ENCODE peak calls at places on chromosomes 2 and 18, in nine cellular contexts. One of them, this sample, is unnamed.

GRCh38 chr18:55085557-55086285 is 126.5 kb upstream of the CCDC68 start:
- DNase-seq in fibroblast of the aortic adventitia: no peak
- DNase-seq in stomach: no peak
- DNase-seq in MM.1S: no peak
- DNase-seq in left lung: no peak
- DNase-seq in CD8-positive, alpha-beta T cell: no peak
- DNase-seq in A549: no peak
- DNase-seq in NB4: no peak
- DNase-seq in esophagus muscularis mucosa: no peak
- DNase-seq in this sample: no peak

GRCh38 chr2:31999438-31999837 is 11.4 kb downstream of the MEMO1 start:
- DNase-seq in fibroblast of the aortic adventitia: no peak
- DNase-seq in stomach: no peak
- DNase-seq in MM.1S: no peak
- DNase-seq in left lung: no peak
- DNase-seq in CD8-positive, alpha-beta T cell: no peak
- DNase-seq in A549: no peak
- DNase-seq in NB4: no peak
- DNase-seq in esophagus muscularis mucosa: no peak
- DNase-seq in this sample: no peak

GRCh38 chr2:50773533-50773932 is 258.4 kb downstream of the NRXN1 start:
- DNase-seq in fibroblast of the aortic adventitia: no peak
- DNase-seq in stomach: no peak
- DNase-seq in MM.1S: no peak
- DNase-seq in left lung: no peak
- DNase-seq in CD8-positive, alpha-beta T cell: no peak
- DNase-seq in A549: no peak
- DNase-seq in NB4: no peak
- DNase-seq in esophagus muscularis mucosa: no peak
- DNase-seq in this sample: no peak

GRCh38 chr18:36568487-36568886 is 260.3 kb downstream of the TPGS2 start:
- DNase-seq in fibroblast of the aortic adventitia: peak; percentile 50
- DNase-seq in stomach: no peak
- DNase-seq in MM.1S: no peak
- DNase-seq in left lung: no peak
- DNase-seq in CD8-positive, alpha-beta T cell: no peak
- DNase-seq in A549: no peak
- DNase-seq in NB4: no peak
- DNase-seq in esophagus muscularis mucosa: no peak
- DNase-seq in this sample: no peak

GRCh38 chr2:121096611-121097010 is 188.4 kb downstream of the TFCP2L1 start:
- DNase-seq in fibroblast of the aortic adventitia: no peak
- DNase-seq in stomach: no peak
- DNase-seq in MM.1S: peak; percentile 0
- DNase-seq in left lung: no peak
- DNase-seq in CD8-positive, alpha-beta T cell: no peak
- DNase-seq in A549: no peak
- DNase-seq in NB4: no peak
- DNase-seq in esophagus muscularis mucosa: no peak
- DNase-seq in this sample: no peak

GRCh38 chr2:193141-193552 is 70.7 kb downstream of the SH3YL1 start:
- DNase-seq in fibroblast of the aortic adventitia: no peak
- DNase-seq in stomach: no peak
- DNase-seq in MM.1S: no peak
- DNase-seq in left lung: no peak
- DNase-seq in CD8-positive, alpha-beta T cell: peak; percentile 40
- DNase-seq in A549: no peak
- DNase-seq in NB4: no peak
- DNase-seq in esophagus muscularis mucosa: no peak
- DNase-seq in this sample: peak; percentile 2

GRCh38 chr2:240186191-240186725 is 45.8 kb upstream of the OTOS start:
- DNase-seq in fibroblast of the aortic adventitia: no peak
- DNase-seq in stomach: no peak
- DNase-seq in MM.1S: no peak
- DNase-seq in left lung: peak; percentile 19
- DNase-seq in CD8-positive, alpha-beta T cell: no peak
- DNase-seq in A549: no peak
- DNase-seq in NB4: no peak
- DNase-seq in esophagus muscularis mucosa: no peak
- DNase-seq in this sample: no peak

GRCh38 chr2:205511666-205512065 is 170.6 kb upstream of the NRP2 start:
- DNase-seq in fibroblast of the aortic adventitia: no peak
- DNase-seq in stomach: no peak
- DNase-seq in MM.1S: no peak
- DNase-seq in left lung: no peak
- DNase-seq in CD8-positive, alpha-beta T cell: no peak
- DNase-seq in A549: no peak
- DNase-seq in NB4: no peak
- DNase-seq in esophagus muscularis mucosa: no peak
- DNase-seq in this sample: no peak

GRCh38 chr2:98573426-98573825 is 34.9 kb downstream of the COA5 start:
- DNase-seq in fibroblast of the aortic adventitia: no peak
- DNase-seq in stomach: no peak
- DNase-seq in MM.1S: no peak
- DNase-seq in left lung: no peak
- DNase-seq in CD8-positive, alpha-beta T cell: no peak
- DNase-seq in A549: no peak
- DNase-seq in NB4: no peak
- DNase-seq in esophagus muscularis mucosa: no peak
- DNase-seq in this sample: no peak

GRCh38 chr2:160222546-160223281 is 22.6 kb upstream of the ITGB6 start:
- DNase-seq in fibroblast of the aortic adventitia: no peak
- DNase-seq in stomach: no peak
- DNase-seq in MM.1S: no peak
- DNase-seq in left lung: no peak
- DNase-seq in CD8-positive, alpha-beta T cell: no peak
- DNase-seq in A549: no peak
- DNase-seq in NB4: peak; percentile 18
- DNase-seq in esophagus muscularis mucosa: no peak
- DNase-seq in this sample: no peak

GRCh38 chr2:88885275-88885674 is 193.8 kb downstream of the RPIA start:
- DNase-seq in fibroblast of the aortic adventitia: no peak
- DNase-seq in stomach: no peak
- DNase-seq in MM.1S: peak; percentile 63
- DNase-seq in left lung: no peak
- DNase-seq in CD8-positive, alpha-beta T cell: no peak
- DNase-seq in A549: no peak
- DNase-seq in NB4: no peak
- DNase-seq in esophagus muscularis mucosa: no peak
- DNase-seq in this sample: no peak

GRCh38 chr2:161170917-161171594 is 10.8 kb downstream of the TANK start:
- DNase-seq in fibroblast of the aortic adventitia: peak; percentile 66
- DNase-seq in stomach: no peak
- DNase-seq in MM.1S: no peak
- DNase-seq in left lung: no peak
- DNase-seq in CD8-positive, alpha-beta T cell: no peak
- DNase-seq in A549: no peak
- DNase-seq in NB4: no peak
- DNase-seq in esophagus muscularis mucosa: no peak
- DNase-seq in this sample: no peak

DNA sequence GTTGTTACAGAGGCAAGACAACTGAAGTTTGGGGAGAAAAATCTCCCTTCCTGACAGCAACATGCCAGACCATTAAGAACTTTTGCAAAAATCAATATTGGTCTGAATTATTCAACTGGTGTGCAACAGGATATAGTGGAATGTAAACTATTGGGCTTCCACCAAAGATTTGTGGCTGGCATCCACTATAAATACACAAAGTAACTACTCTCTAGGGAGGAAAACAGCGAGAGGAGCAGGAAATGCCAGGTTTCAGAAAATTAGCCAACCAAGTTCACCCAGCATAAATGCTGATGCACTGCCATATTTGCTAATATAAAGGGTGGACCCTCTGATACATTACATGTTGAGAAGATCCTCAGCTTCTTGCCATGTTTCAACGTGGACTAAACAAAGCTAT is 267.6 kb upstream of the LYPD1 start:
- DNase-seq in fibroblast of the aortic adventitia: peak; percentile 66
- DNase-seq in stomach: no peak
- DNase-seq in MM.1S: no peak
- DNase-seq in left lung: no peak
- DNase-seq in CD8-positive, alpha-beta T cell: no peak
- DNase-seq in A549: no peak
- DNase-seq in NB4: no peak
- DNase-seq in esophagus muscularis mucosa: no peak
- DNase-seq in this sample: no peak
- H3K4me3 ChIP-seq in fibroblast of the aortic adventitia: no peak overlapping the region
- H3K4me3 ChIP-seq in stomach: no peak overlapping the region
- H3K4me3 ChIP-seq in MM.1S: no peak overlapping the region
- H3K4me3 ChIP-seq in left lung: no peak overlapping the region
- H3K4me3 ChIP-seq in CD8-positive, alpha-beta T cell: no peak overlapping the region
- H3K4me3 ChIP-seq in A549: no peak overlapping the region
- H3K4me3 ChIP-seq in NB4: no peak overlapping the region
- H3K4me3 ChIP-seq in esophagus muscularis mucosa: no peak overlapping the region
- H3K4me3 ChIP-seq in this sample: no peak overlapping the region

DNA sequence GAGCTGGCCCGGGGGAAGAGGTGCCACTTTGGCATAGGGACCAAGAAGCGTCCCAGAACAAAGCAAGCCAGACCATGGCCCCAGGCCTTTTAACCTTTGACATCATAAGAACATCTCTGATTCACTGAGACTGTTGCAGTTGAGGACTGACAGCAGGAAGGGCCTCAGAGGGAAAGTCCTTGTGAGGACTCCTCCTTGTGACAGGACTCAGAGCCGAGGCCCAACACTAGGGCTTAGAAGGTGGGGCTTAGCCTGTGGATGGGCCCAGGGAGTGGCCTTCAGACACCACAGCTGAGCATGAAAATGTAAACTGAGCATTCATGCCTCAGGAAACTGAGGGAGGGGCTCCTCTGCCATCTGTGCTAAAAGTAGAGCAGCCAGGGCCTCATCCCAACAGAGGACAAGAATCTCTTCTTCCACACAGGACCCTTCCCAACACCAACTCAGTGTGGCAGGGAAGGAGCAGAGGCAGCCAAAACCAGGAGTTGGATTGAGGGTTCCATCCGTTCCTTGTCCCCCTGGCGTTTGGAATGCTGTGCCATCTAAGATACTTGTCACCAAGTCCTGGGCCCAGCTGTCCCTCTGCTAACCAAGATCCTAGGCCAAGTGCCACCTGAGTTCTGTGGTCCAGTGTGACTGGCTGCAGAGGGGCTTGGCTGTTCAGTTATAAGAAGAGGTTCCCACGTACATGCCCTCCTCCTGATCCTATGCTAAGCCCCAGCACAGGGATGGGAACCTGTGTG is 37.5 kb upstream of the CAB39 start:
- DNase-seq in fibroblast of the aortic adventitia: no peak
- DNase-seq in stomach: no peak
- DNase-seq in MM.1S: no peak
- DNase-seq in left lung: no peak
- DNase-seq in CD8-positive, alpha-beta T cell: no peak
- DNase-seq in A549: no peak
- DNase-seq in NB4: no peak
- DNase-seq in esophagus muscularis mucosa: no peak
- DNase-seq in this sample: no peak
- TF ChIP-seq CTCF in fibroblast of the aortic adventitia: no peak
- TF ChIP-seq CTCF in stomach: no peak
- TF ChIP-seq CTCF in MM.1S: no peak
- TF ChIP-seq CTCF in left lung: no peak
- TF ChIP-seq CTCF in CD8-positive, alpha-beta T cell: no peak
- TF ChIP-seq CTCF in A549: no peak
- TF ChIP-seq CTCF in NB4: no peak
- TF ChIP-seq CTCF in esophagus muscularis mucosa: no peak
- TF ChIP-seq CTCF in this sample: no peak

GRCh38 chr2:177241771-177242135 is 22.8 kb downstream of the NFE2L2 start:
- DNase-seq in fibroblast of the aortic adventitia: no peak
- DNase-seq in stomach: no peak
- DNase-seq in MM.1S: no peak
- DNase-seq in left lung: no peak
- DNase-seq in CD8-positive, alpha-beta T cell: no peak
- DNase-seq in A549: no peak
- DNase-seq in NB4: no peak
- DNase-seq in esophagus muscularis mucosa: no peak
- DNase-seq in this sample: no peak

GRCh38 chr2:177244244-177244771 is 20.2 kb downstream of the NFE2L2 start:
- DNase-seq in fibroblast of the aortic adventitia: no peak
- DNase-seq in stomach: no peak
- DNase-seq in MM.1S: no peak
- DNase-seq in left lung: no peak
- DNase-seq in CD8-positive, alpha-beta T cell: no peak
- DNase-seq in A549: no peak
- DNase-seq in NB4: no peak
- DNase-seq in esophagus muscularis mucosa: no peak
- DNase-seq in this sample: no peak

GRCh38 chr2:177242136-177242987 is 22.2 kb downstream of the NFE2L2 start:
- DNase-seq in fibroblast of the aortic adventitia: peak; percentile 98
- DNase-seq in stomach: no peak
- DNase-seq in MM.1S: no peak
- DNase-seq in left lung: no peak
- DNase-seq in CD8-positive, alpha-beta T cell: no peak
- DNase-seq in A549: peak; percentile 82
- DNase-seq in NB4: no peak
- DNase-seq in esophagus muscularis mucosa: no peak
- DNase-seq in this sample: peak; percentile 83

GRCh38 chr2:177243476-177243875 is 21.1 kb downstream of the NFE2L2 start:
- DNase-seq in fibroblast of the aortic adventitia: no peak
- DNase-seq in stomach: no peak
- DNase-seq in MM.1S: no peak
- DNase-seq in left lung: no peak
- DNase-seq in CD8-positive, alpha-beta T cell: no peak
- DNase-seq in A549: no peak
- DNase-seq in NB4: no peak
- DNase-seq in esophagus muscularis mucosa: no peak
- DNase-seq in this sample: no peak

DNA sequence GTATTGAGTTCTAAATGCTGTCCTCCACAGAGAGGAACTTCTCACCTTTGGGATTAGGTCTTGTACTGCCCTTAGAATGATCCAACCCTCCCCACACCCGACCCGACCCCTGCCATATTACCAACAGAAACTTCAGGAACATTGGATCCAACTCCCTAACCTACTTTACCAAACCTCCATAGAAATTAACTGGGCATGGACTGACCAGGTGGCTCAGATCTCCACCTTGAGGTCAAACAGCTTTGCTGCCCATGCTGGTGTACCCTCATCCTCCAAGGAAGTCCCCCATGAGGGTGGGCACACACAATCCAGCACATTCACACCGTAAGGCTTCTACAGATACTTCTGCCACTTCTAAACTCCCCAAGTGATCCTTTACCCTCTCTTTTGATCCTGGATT is 21.5 kb downstream of the NFE2L2 start:
- DNase-seq in fibroblast of the aortic adventitia: no peak
- DNase-seq in stomach: no peak
- DNase-seq in MM.1S: no peak
- DNase-seq in left lung: no peak
- DNase-seq in CD8-positive, alpha-beta T cell: no peak
- DNase-seq in A549: no peak
- DNase-seq in NB4: no peak
- DNase-seq in esophagus muscularis mucosa: no peak
- DNase-seq in this sample: no peak
- H3K4me3 ChIP-seq in fibroblast of the aortic adventitia: peak overlapping the region; percentile 29
- H3K4me3 ChIP-seq in stomach: no peak overlapping the region
- H3K4me3 ChIP-seq in MM.1S: no peak overlapping the region
- H3K4me3 ChIP-seq in left lung: no peak overlapping the region
- H3K4me3 ChIP-seq in CD8-positive, alpha-beta T cell: no peak overlapping the region
- H3K4me3 ChIP-seq in A549: peak overlapping the region; percentile 16
- H3K4me3 ChIP-seq in NB4: no peak overlapping the region
- H3K4me3 ChIP-seq in esophagus muscularis mucosa: peak overlapping the region; percentile 39
- H3K4me3 ChIP-seq in this sample: peak overlapping the region; percentile 20

DNA sequence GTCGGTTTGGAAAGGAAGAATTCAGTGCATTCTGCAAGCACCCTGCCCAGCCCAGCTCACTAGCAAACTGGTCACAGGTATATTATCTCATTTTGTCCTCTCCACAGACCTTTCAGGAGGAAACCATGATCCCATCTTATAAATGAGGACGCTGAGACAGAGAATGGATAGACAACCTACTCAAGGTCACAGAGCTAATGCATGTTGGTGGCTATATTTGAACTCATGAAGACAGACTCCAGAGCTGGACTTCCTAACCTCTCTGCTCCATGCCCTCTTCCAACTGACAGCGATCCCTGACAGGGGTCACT is 29.5 kb downstream of the SERPINB5 start:
- DNase-seq in fibroblast of the aortic adventitia: no peak
- DNase-seq in stomach: no peak
- DNase-seq in MM.1S: no peak
- DNase-seq in left lung: no peak
- DNase-seq in CD8-positive, alpha-beta T cell: no peak
- DNase-seq in A549: no peak
- DNase-seq in NB4: no peak
- DNase-seq in esophagus muscularis mucosa: no peak
- DNase-seq in this sample: no peak
- TF ChIP-seq CTCF in fibroblast of the aortic adventitia: no peak
- TF ChIP-seq CTCF in stomach: peak; percentile 1
- TF ChIP-seq CTCF in MM.1S: no peak
- TF ChIP-seq CTCF in left lung: no peak
- TF ChIP-seq CTCF in CD8-positive, alpha-beta T cell: no peak
- TF ChIP-seq CTCF in A549: no peak
- TF ChIP-seq CTCF in NB4: no peak
- TF ChIP-seq CTCF in esophagus muscularis mucosa: no peak
- TF ChIP-seq CTCF in this sample: no peak